ENCODE peak calls at places on chromosomes 1 and 21, in seven cellular contexts. One of them, this sample, is unnamed.

GRCh38 chr1:46948629-46949282 is 7.5 kb upstream of the CYP4A11 start:
- DNase-seq in brain microvascular endothelial cell: no peak
- DNase-seq in activated B cell treated with CpG ODN at 0.5 μM for 24 hours: no peak
- DNase-seq in CD14-positive monocyte: no peak
- DNase-seq in hepatocyte: peak; percentile 9
- DNase-seq in activated naive CD8-positive, alpha-beta T cell treated with anti-CD3 and anti-CD28 coated beads for 36 hours: no peak
- DNase-seq in H54: no peak
- DNase-seq in this sample: no peak

GRCh38 chr1:89715677-89716076 is 82.8 kb downstream of the LRRC8C start:
- DNase-seq in brain microvascular endothelial cell: no peak
- DNase-seq in activated B cell treated with CpG ODN at 0.5 μM for 24 hours: no peak
- DNase-seq in CD14-positive monocyte: no peak
- DNase-seq in hepatocyte: no peak
- DNase-seq in activated naive CD8-positive, alpha-beta T cell treated with anti-CD3 and anti-CD28 coated beads for 36 hours: no peak
- DNase-seq in H54: no peak
- DNase-seq in this sample: no peak

GRCh38 chr1:152902676-152903075 is 5.7 kb upstream of the IVL start:
- DNase-seq in brain microvascular endothelial cell: no peak
- DNase-seq in activated B cell treated with CpG ODN at 0.5 μM for 24 hours: no peak
- DNase-seq in CD14-positive monocyte: no peak
- DNase-seq in hepatocyte: no peak
- DNase-seq in activated naive CD8-positive, alpha-beta T cell treated with anti-CD3 and anti-CD28 coated beads for 36 hours: no peak
- DNase-seq in H54: no peak
- DNase-seq in this sample: no peak

GRCh38 chr21:32336711-32337110 is 38.1 kb downstream of the MRAP start:
- DNase-seq in brain microvascular endothelial cell: peak; percentile 79
- DNase-seq in activated B cell treated with CpG ODN at 0.5 μM for 24 hours: no peak
- DNase-seq in CD14-positive monocyte: no peak
- DNase-seq in hepatocyte: no peak
- DNase-seq in activated naive CD8-positive, alpha-beta T cell treated with anti-CD3 and anti-CD28 coated beads for 36 hours: no peak
- DNase-seq in H54: peak; percentile 60
- DNase-seq in this sample: no peak

GRCh38 chr1:224168859-224169380 is 14.1 kb upstream of the DEGS1 start:
- DNase-seq in brain microvascular endothelial cell: peak; percentile 91
- DNase-seq in activated B cell treated with CpG ODN at 0.5 μM for 24 hours: no peak
- DNase-seq in CD14-positive monocyte: peak; percentile 57
- DNase-seq in hepatocyte: no peak
- DNase-seq in activated naive CD8-positive, alpha-beta T cell treated with anti-CD3 and anti-CD28 coated beads for 36 hours: peak; percentile 17
- DNase-seq in H54: peak; percentile 52
- DNase-seq in this sample: peak; percentile 37

GRCh38 chr1:212097360-212097759 is 61.8 kb downstream of the DTL start:
- DNase-seq in brain microvascular endothelial cell: no peak
- DNase-seq in activated B cell treated with CpG ODN at 0.5 μM for 24 hours: no peak
- DNase-seq in CD14-positive monocyte: no peak
- DNase-seq in hepatocyte: no peak
- DNase-seq in activated naive CD8-positive, alpha-beta T cell treated with anti-CD3 and anti-CD28 coated beads for 36 hours: no peak
- DNase-seq in H54: no peak
- DNase-seq in this sample: no peak

GRCh38 chr1:210477328-210477924 is 148.7 kb downstream of the HHAT start:
- DNase-seq in brain microvascular endothelial cell: no peak
- DNase-seq in activated B cell treated with CpG ODN at 0.5 μM for 24 hours: no peak
- DNase-seq in CD14-positive monocyte: no peak
- DNase-seq in hepatocyte: no peak
- DNase-seq in activated naive CD8-positive, alpha-beta T cell treated with anti-CD3 and anti-CD28 coated beads for 36 hours: no peak
- DNase-seq in H54: peak; percentile 3
- DNase-seq in this sample: no peak

GRCh38 chr1:66271216-66271903 is 262.6 kb upstream of the SGIP1 start:
- DNase-seq in brain microvascular endothelial cell: peak; percentile 99
- DNase-seq in activated B cell treated with CpG ODN at 0.5 μM for 24 hours: no peak
- DNase-seq in CD14-positive monocyte: no peak
- DNase-seq in hepatocyte: peak; percentile 90
- DNase-seq in activated naive CD8-positive, alpha-beta T cell treated with anti-CD3 and anti-CD28 coated beads for 36 hours: peak; percentile 46
- DNase-seq in H54: peak; percentile 23
- DNase-seq in this sample: no peak